ENCODE peak calls at places on chromosomes 2 and 18, in nine cellular contexts. One of them, this sample, is unnamed.
A peak's percentile ranks its signal among the peaks of the same experiment; 100 is the strongest.

GRCh38 chr18:79047556-79048244 is 21.5 kb upstream of the ATP9B start:
- DNase-seq in heart left ventricle: no peak
- DNase-seq in D721Med: no peak
- DNase-seq in sigmoid colon: no peak
- DNase-seq in fibroblast of lung: no peak
- DNase-seq in prostate gland: no peak
- DNase-seq in WTC11: no peak
- DNase-seq in brain microvascular endothelial cell: no peak
- DNase-seq in astrocyte of the spinal cord: no peak
- DNase-seq in this sample: no peak

GRCh38 chr2:60839126-60839813 is 42.1 kb upstream of the REL start:
- DNase-seq in heart left ventricle: no peak
- DNase-seq in D721Med: no peak
- DNase-seq in sigmoid colon: no peak
- DNase-seq in fibroblast of lung: no peak
- DNase-seq in prostate gland: no peak
- DNase-seq in WTC11: peak; percentile 16
- DNase-seq in brain microvascular endothelial cell: no peak
- DNase-seq in astrocyte of the spinal cord: no peak
- DNase-seq in this sample: no peak

GRCh38 chr18:6414118-6414722 is 491 bp downstream of the L3MBTL4 start:
- DNase-seq in heart left ventricle: peak; percentile 79
- DNase-seq in D721Med: no peak
- DNase-seq in sigmoid colon: peak; percentile 80
- DNase-seq in fibroblast of lung: no peak
- DNase-seq in prostate gland: peak; percentile 68
- DNase-seq in WTC11: peak; percentile 59
- DNase-seq in brain microvascular endothelial cell: no peak
- DNase-seq in astrocyte of the spinal cord: no peak
- DNase-seq in this sample: no peak

GRCh38 chr2:217185265-217185995 is 325.6 kb upstream of the TNP1 start:
- DNase-seq in heart left ventricle: no peak
- DNase-seq in D721Med: no peak
- DNase-seq in sigmoid colon: no peak
- DNase-seq in fibroblast of lung: peak; percentile 61
- DNase-seq in prostate gland: no peak
- DNase-seq in WTC11: no peak
- DNase-seq in brain microvascular endothelial cell: no peak
- DNase-seq in astrocyte of the spinal cord: no peak
- DNase-seq in this sample: peak; percentile 21

GRCh38 chr18:40877096-40877495 is 1077.9 kb upstream of the PIK3C3 start:
- DNase-seq in heart left ventricle: no peak
- DNase-seq in D721Med: no peak
- DNase-seq in sigmoid colon: no peak
- DNase-seq in fibroblast of lung: peak; percentile 96
- DNase-seq in prostate gland: no peak
- DNase-seq in WTC11: no peak
- DNase-seq in brain microvascular endothelial cell: peak; percentile 88
- DNase-seq in astrocyte of the spinal cord: peak; percentile 94
- DNase-seq in this sample: peak; percentile 63

GRCh38 chr2:203934006-203934632 is 2.4 kb upstream of the ICOS start:
- DNase-seq in heart left ventricle: no peak
- DNase-seq in D721Med: no peak
- DNase-seq in sigmoid colon: no peak
- DNase-seq in fibroblast of lung: no peak
- DNase-seq in prostate gland: no peak
- DNase-seq in WTC11: no peak
- DNase-seq in brain microvascular endothelial cell: no peak
- DNase-seq in astrocyte of the spinal cord: no peak
- DNase-seq in this sample: no peak

GRCh38 chr2:23599691-23600090 is 214.7 kb downstream of the KLHL29 start:
- DNase-seq in heart left ventricle: peak; percentile 55
- DNase-seq in D721Med: no peak
- DNase-seq in sigmoid colon: no peak
- DNase-seq in fibroblast of lung: no peak
- DNase-seq in prostate gland: no peak
- DNase-seq in WTC11: no peak
- DNase-seq in brain microvascular endothelial cell: no peak
- DNase-seq in astrocyte of the spinal cord: no peak
- DNase-seq in this sample: no peak

GRCh38 chr2:88190808-88191721 is 20.9 kb downstream of the THNSL2 start:
- DNase-seq in heart left ventricle: no peak
- DNase-seq in D721Med: peak; percentile 47
- DNase-seq in sigmoid colon: no peak
- DNase-seq in fibroblast of lung: peak; percentile 13
- DNase-seq in prostate gland: no peak
- DNase-seq in WTC11: peak; percentile 74
- DNase-seq in brain microvascular endothelial cell: no peak
- DNase-seq in astrocyte of the spinal cord: peak; percentile 24
- DNase-seq in this sample: peak; percentile 42

GRCh38 chr2:207792244-207792785 is 22.6 kb upstream of the FZD5 start:
- DNase-seq in heart left ventricle: no peak
- DNase-seq in D721Med: no peak
- DNase-seq in sigmoid colon: no peak
- DNase-seq in fibroblast of lung: peak; percentile 84
- DNase-seq in prostate gland: peak; percentile 11
- DNase-seq in WTC11: no peak
- DNase-seq in brain microvascular endothelial cell: peak; percentile 66
- DNase-seq in astrocyte of the spinal cord: peak; percentile 75
- DNase-seq in this sample: peak; percentile 68

GRCh38 chr2:102005989-102006885 is 14.5 kb downstream of the IL1R2 start:
- DNase-seq in heart left ventricle: no peak
- DNase-seq in D721Med: no peak
- DNase-seq in sigmoid colon: no peak
- DNase-seq in fibroblast of lung: peak; percentile 36
- DNase-seq in prostate gland: peak; percentile 32
- DNase-seq in WTC11: peak; percentile 50
- DNase-seq in brain microvascular endothelial cell: peak; percentile 50
- DNase-seq in astrocyte of the spinal cord: peak; percentile 55
- DNase-seq in this sample: peak; percentile 72

GRCh38 chr18:8623549-8624106 is 14.4 kb downstream of the RAB12 start:
- DNase-seq in heart left ventricle: peak; percentile 70
- DNase-seq in D721Med: no peak
- DNase-seq in sigmoid colon: no peak
- DNase-seq in fibroblast of lung: no peak
- DNase-seq in prostate gland: no peak
- DNase-seq in WTC11: no peak
- DNase-seq in brain microvascular endothelial cell: no peak
- DNase-seq in astrocyte of the spinal cord: no peak
- DNase-seq in this sample: no peak

GRCh38 chr2:128308889-128309288 is 9.8 kb downstream of the HS6ST1 start:
- DNase-seq in heart left ventricle: no peak
- DNase-seq in D721Med: no peak
- DNase-seq in sigmoid colon: no peak
- DNase-seq in fibroblast of lung: no peak
- DNase-seq in prostate gland: no peak
- DNase-seq in WTC11: no peak
- DNase-seq in brain microvascular endothelial cell: no peak
- DNase-seq in astrocyte of the spinal cord: no peak
- DNase-seq in this sample: no peak

GRCh38 chr2:209666296-209666695 is 105.3 kb upstream of the UNC80 start:
- DNase-seq in heart left ventricle: no peak
- DNase-seq in D721Med: no peak
- DNase-seq in sigmoid colon: no peak
- DNase-seq in fibroblast of lung: no peak
- DNase-seq in prostate gland: no peak
- DNase-seq in WTC11: no peak
- DNase-seq in brain microvascular endothelial cell: no peak
- DNase-seq in astrocyte of the spinal cord: no peak
- DNase-seq in this sample: no peak

DNA sequence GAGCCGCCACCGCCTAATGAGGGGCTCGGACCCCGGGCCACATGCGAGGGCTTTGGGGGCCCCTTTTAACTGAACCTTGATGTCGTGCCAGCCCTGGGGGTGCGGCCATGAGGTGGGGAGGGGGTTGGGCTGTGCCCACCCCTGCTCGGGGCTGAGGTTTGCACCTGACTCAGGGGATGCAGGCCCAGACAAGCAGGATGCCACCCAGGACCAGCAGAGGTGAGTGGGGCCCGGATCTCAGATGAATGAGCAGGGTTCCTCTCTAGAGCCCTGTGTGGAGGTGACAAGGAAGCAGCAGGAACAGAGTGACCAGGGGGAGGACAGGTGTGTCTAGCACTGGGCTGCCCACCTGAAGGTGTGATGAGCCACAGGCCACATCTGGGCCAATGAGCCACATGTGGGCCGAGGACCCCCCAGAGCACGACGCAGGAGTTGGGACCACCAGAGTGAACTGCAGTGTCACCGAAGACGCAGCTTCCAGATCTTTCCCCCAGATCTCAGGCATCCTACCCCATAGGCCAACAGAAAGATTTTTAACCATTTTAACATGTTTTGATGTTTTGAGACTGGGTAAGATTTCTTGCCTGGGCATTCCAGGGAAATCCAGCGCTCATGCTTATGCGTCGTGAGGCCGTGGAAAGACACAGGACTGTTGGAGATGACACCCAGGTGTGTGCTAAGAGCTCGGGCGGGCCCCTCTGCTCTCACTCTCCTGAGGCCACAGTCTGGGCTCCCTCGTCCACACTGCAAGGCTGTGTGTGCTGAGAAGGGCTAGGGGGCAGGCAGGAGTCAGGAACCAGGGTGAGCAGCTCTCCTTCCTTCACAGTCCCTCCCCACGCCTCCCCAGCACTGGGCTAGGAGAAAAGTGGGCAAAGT is 73.6 kb downstream of the DDX1 start:
- DNase-seq in heart left ventricle: no peak
- DNase-seq in D721Med: no peak
- DNase-seq in sigmoid colon: no peak
- DNase-seq in fibroblast of lung: no peak
- DNase-seq in prostate gland: no peak
- DNase-seq in WTC11: peak; percentile 49
- DNase-seq in brain microvascular endothelial cell: no peak
- DNase-seq in astrocyte of the spinal cord: no peak
- DNase-seq in this sample: no peak
- TF ChIP-seq CTCF in heart left ventricle: no peak
- TF ChIP-seq CTCF in D721Med: no peak
- TF ChIP-seq CTCF in sigmoid colon: no peak
- TF ChIP-seq CTCF in fibroblast of lung: no peak
- TF ChIP-seq CTCF in prostate gland: no peak
- TF ChIP-seq CTCF in WTC11: no peak
- TF ChIP-seq CTCF in brain microvascular endothelial cell: no peak
- TF ChIP-seq CTCF in astrocyte of the spinal cord: no peak
- TF ChIP-seq CTCF in this sample: no peak

GRCh38 chr2:133676392-133677130 is 108.3 kb upstream of the NCKAP5 start:
- DNase-seq in heart left ventricle: no peak
- DNase-seq in D721Med: no peak
- DNase-seq in sigmoid colon: no peak
- DNase-seq in fibroblast of lung: peak; percentile 49
- DNase-seq in prostate gland: no peak
- DNase-seq in WTC11: no peak
- DNase-seq in brain microvascular endothelial cell: peak; percentile 40
- DNase-seq in astrocyte of the spinal cord: peak; percentile 41
- DNase-seq in this sample: peak; percentile 93

GRCh38 chr2:133674433-133675331 is 106.4 kb upstream of the NCKAP5 start:
- DNase-seq in heart left ventricle: no peak
- DNase-seq in D721Med: no peak
- DNase-seq in sigmoid colon: peak; percentile 65
- DNase-seq in fibroblast of lung: peak; percentile 91
- DNase-seq in prostate gland: peak; percentile 67
- DNase-seq in WTC11: peak; percentile 30
- DNase-seq in brain microvascular endothelial cell: peak; percentile 78
- DNase-seq in astrocyte of the spinal cord: peak; percentile 85
- DNase-seq in this sample: peak; percentile 96

GRCh38 chr2:133680399-133681044 is 112.3 kb upstream of the NCKAP5 start:
- DNase-seq in heart left ventricle: no peak
- DNase-seq in D721Med: no peak
- DNase-seq in sigmoid colon: no peak
- DNase-seq in fibroblast of lung: no peak
- DNase-seq in prostate gland: no peak
- DNase-seq in WTC11: no peak
- DNase-seq in brain microvascular endothelial cell: no peak
- DNase-seq in astrocyte of the spinal cord: no peak
- DNase-seq in this sample: no peak
- TF ChIP-seq CTCF in heart left ventricle: no peak
- TF ChIP-seq CTCF in D721Med: no peak
- TF ChIP-seq CTCF in sigmoid colon: no peak
- TF ChIP-seq CTCF in fibroblast of lung: peak; percentile 17
- TF ChIP-seq CTCF in prostate gland: no peak
- TF ChIP-seq CTCF in WTC11: no peak
- TF ChIP-seq CTCF in brain microvascular endothelial cell: no peak
- TF ChIP-seq CTCF in astrocyte of the spinal cord: no peak
- TF ChIP-seq CTCF in this sample: peak; percentile 29

DNA sequence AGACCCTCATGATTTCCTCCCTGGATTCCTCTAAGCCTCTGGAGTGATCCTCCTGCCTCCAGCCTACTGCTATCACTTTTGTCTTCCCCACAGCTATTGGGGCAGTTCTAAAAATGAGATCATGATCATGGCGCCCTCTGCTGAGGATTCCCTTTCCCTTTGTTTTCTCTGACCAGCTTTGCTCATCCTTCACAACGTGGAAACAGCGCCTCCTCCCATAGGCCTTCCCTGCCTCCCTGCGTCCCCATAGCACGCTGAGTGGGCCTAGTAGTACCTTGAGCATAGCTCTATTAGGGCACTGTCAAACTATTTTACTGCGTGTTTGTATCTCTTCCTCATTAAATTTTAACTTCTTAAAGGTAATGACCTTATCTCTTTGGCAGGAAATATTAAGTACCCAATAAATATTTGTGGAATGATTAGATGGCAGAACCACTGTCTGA is 207.0 kb upstream of the FANCL start:
- DNase-seq in heart left ventricle: no peak
- DNase-seq in D721Med: no peak
- DNase-seq in sigmoid colon: no peak
- DNase-seq in fibroblast of lung: peak; percentile 72
- DNase-seq in prostate gland: no peak
- DNase-seq in WTC11: peak; percentile 83
- DNase-seq in brain microvascular endothelial cell: peak; percentile 71
- DNase-seq in astrocyte of the spinal cord: peak; percentile 77
- DNase-seq in this sample: peak; percentile 72
- TF ChIP-seq CTCF in heart left ventricle: no peak
- TF ChIP-seq CTCF in D721Med: peak; percentile 95
- TF ChIP-seq CTCF in sigmoid colon: no peak
- TF ChIP-seq CTCF in fibroblast of lung: peak; percentile 78
- TF ChIP-seq CTCF in prostate gland: peak; percentile 15
- TF ChIP-seq CTCF in WTC11: peak; percentile 42
- TF ChIP-seq CTCF in brain microvascular endothelial cell: peak; percentile 78
- TF ChIP-seq CTCF in astrocyte of the spinal cord: peak; percentile 74
- TF ChIP-seq CTCF in this sample: peak; percentile 69

DNA sequence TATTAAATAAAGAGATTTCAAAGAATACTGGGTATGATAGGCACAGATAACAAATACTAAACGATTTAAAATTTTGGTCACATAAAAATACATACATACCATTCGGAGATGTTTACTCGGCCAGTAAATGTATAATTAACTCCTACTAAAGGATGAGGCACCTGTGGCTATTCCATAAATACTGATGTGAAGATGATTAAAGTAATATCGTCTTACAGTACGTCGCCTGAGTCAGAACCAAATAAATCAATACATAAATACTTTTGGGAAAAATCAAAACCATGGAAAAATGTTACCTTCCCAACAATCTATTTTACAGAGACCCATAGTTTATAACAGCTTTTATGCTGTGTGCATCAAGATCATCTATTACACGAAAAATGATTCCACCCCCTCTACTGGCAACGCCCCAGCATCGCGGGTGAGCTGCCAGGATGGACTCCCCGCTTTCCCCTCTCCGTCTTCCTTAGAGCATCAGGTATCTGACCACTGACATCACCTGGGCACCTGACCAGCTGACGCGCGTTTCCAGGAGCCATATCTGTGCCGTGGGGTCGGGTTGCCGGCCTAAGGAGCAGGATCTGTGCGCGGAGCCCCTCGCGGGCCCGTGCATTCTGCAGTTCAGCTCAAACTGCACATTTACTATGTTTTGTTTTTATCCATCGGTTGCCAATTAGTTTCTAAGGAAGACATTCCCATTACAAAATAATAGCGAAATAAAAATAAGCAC is 970 bp downstream of the ICA1L start:
- DNase-seq in heart left ventricle: peak; percentile 70
- DNase-seq in D721Med: no peak
- DNase-seq in sigmoid colon: peak; percentile 83
- DNase-seq in fibroblast of lung: peak; percentile 49
- DNase-seq in prostate gland: peak; percentile 60
- DNase-seq in WTC11: peak; percentile 79
- DNase-seq in brain microvascular endothelial cell: peak; percentile 64
- DNase-seq in astrocyte of the spinal cord: peak; percentile 53
- DNase-seq in this sample: peak; percentile 32
- TF ChIP-seq CTCF in heart left ventricle: no peak
- TF ChIP-seq CTCF in D721Med: peak; percentile 44
- TF ChIP-seq CTCF in sigmoid colon: no peak
- TF ChIP-seq CTCF in fibroblast of lung: peak; percentile 57
- TF ChIP-seq CTCF in prostate gland: peak; percentile 12
- TF ChIP-seq CTCF in WTC11: no peak
- TF ChIP-seq CTCF in brain microvascular endothelial cell: peak; percentile 80
- TF ChIP-seq CTCF in astrocyte of the spinal cord: peak; percentile 51
- TF ChIP-seq CTCF in this sample: peak; percentile 40

This sample was measured in fibroblast of the aortic adventitia.